ENCODE peak calls at places on chromosomes 13 and 19, in nine cellular contexts. One of them, this sample, is unnamed.

GRCh38 chr13:76846363-76846762 is 39.8 kb downstream of the KCTD12 start:
- DNase-seq in coronary artery: no peak
- DNase-seq in lung: no peak
- DNase-seq in uterus: no peak
- DNase-seq in ascending aorta: no peak
- DNase-seq in keratinocyte: no peak
- DNase-seq in PC-3: no peak
- DNase-seq in endodermal cell: no peak
- DNase-seq in H9: no peak
- DNase-seq in this sample: no peak

GRCh38 chr19:44002212-44002565 is 568 bp upstream of the ZNF230 start:
- DNase-seq in endodermal cell: no peak
- DNase-seq in ascending aorta: no peak
- DNase-seq in keratinocyte: no peak
- DNase-seq in H9: no peak
- DNase-seq in lung: no peak
- DNase-seq in uterus: no peak
- DNase-seq in PC-3: no peak
- DNase-seq in coronary artery: no peak
- DNase-seq in this sample: no peak

GRCh38 chr13:44388427-44388826 is 14.8 kb downstream of the SERP2 start:
- DNase-seq in uterus: no peak
- DNase-seq in H9: no peak
- DNase-seq in coronary artery: no peak
- DNase-seq in PC-3: no peak
- DNase-seq in keratinocyte: no peak
- DNase-seq in endodermal cell: peak
- DNase-seq in ascending aorta: no peak
- DNase-seq in lung: no peak
- DNase-seq in this sample: no peak

GRCh38 chr13:71360041-71360440 is 507.0 kb downstream of the DACH1 start:
- DNase-seq in coronary artery: no peak
- DNase-seq in ascending aorta: no peak
- DNase-seq in lung: no peak
- DNase-seq in uterus: no peak
- DNase-seq in H9: no peak
- DNase-seq in PC-3: no peak
- DNase-seq in endodermal cell: no peak
- DNase-seq in keratinocyte: no peak
- DNase-seq in this sample: no peak

GRCh38 chr13:90015565-90016507 is 1331.7 kb upstream of the MIR17HG start:
- DNase-seq in endodermal cell: no peak
- DNase-seq in keratinocyte: no peak
- DNase-seq in ascending aorta: no peak
- DNase-seq in lung: no peak
- DNase-seq in PC-3: peak
- DNase-seq in coronary artery: no peak
- DNase-seq in uterus: no peak
- DNase-seq in H9: no peak
- DNase-seq in this sample: no peak

GRCh38 chr19:12932392-12933286 is 872 bp downstream of the FARSA start:
- DNase-seq in uterus: no peak
- DNase-seq in lung: no peak
- DNase-seq in coronary artery: no peak
- DNase-seq in PC-3: peak
- DNase-seq in H9: no peak
- DNase-seq in endodermal cell: no peak
- DNase-seq in ascending aorta: no peak
- DNase-seq in keratinocyte: no peak
- DNase-seq in this sample: no peak

GRCh38 chr13:99572921-99573320 is 71.6 kb downstream of the TM9SF2 start:
- DNase-seq in ascending aorta: no peak
- DNase-seq in endodermal cell: no peak
- DNase-seq in PC-3: no peak
- DNase-seq in lung: no peak
- DNase-seq in uterus: no peak
- DNase-seq in H9: no peak
- DNase-seq in coronary artery: no peak
- DNase-seq in keratinocyte: no peak
- DNase-seq in this sample: no peak

GRCh38 chr13:21458457-21458815 is 667 bp downstream of the ZDHHC20 start:
- DNase-seq in ascending aorta: no peak
- DNase-seq in H9: peak
- DNase-seq in endodermal cell: peak
- DNase-seq in PC-3: peak
- DNase-seq in keratinocyte: no peak
- DNase-seq in uterus: peak
- DNase-seq in lung: peak
- DNase-seq in coronary artery: no peak
- DNase-seq in this sample: no peak

GRCh38 chr13:50526771-50527567 is 316.5 kb downstream of the DLEU7 start:
- DNase-seq in uterus: no peak
- DNase-seq in PC-3: no peak
- DNase-seq in lung: no peak
- DNase-seq in coronary artery: no peak
- DNase-seq in H9: no peak
- DNase-seq in ascending aorta: no peak
- DNase-seq in keratinocyte: no peak
- DNase-seq in endodermal cell: no peak
- DNase-seq in this sample: no peak

GRCh38 chr13:46660859-46661258 is 107.9 kb downstream of the LRCH1 start:
- DNase-seq in endodermal cell: no peak
- DNase-seq in H9: no peak
- DNase-seq in lung: no peak
- DNase-seq in coronary artery: no peak
- DNase-seq in keratinocyte: no peak
- DNase-seq in uterus: no peak
- DNase-seq in PC-3: no peak
- DNase-seq in ascending aorta: no peak
- DNase-seq in this sample: no peak

GRCh38 chr19:38392707-38393308 is 4.3 kb downstream of the SPRED3 start:
- DNase-seq in coronary artery: no peak
- DNase-seq in H9: no peak
- DNase-seq in endodermal cell: no peak
- DNase-seq in PC-3: peak
- DNase-seq in ascending aorta: no peak
- DNase-seq in lung: no peak
- DNase-seq in uterus: no peak
- DNase-seq in keratinocyte: no peak
- DNase-seq in this sample: no peak

GRCh38 chr13:94784066-94784465 is 71.7 kb upstream of the SOX21 start:
- DNase-seq in keratinocyte: no peak
- DNase-seq in H9: no peak
- DNase-seq in ascending aorta: no peak
- DNase-seq in uterus: no peak
- DNase-seq in coronary artery: no peak
- DNase-seq in endodermal cell: no peak
- DNase-seq in lung: no peak
- DNase-seq in PC-3: no peak
- DNase-seq in this sample: no peak

GRCh38 chr13:78022164-78022877 is 103.7 kb upstream of the EDNRB start:
- DNase-seq in ascending aorta: peak
- DNase-seq in PC-3: peak
- DNase-seq in H9: no peak
- DNase-seq in endodermal cell: no peak
- DNase-seq in coronary artery: no peak
- DNase-seq in keratinocyte: peak
- DNase-seq in lung: no peak
- DNase-seq in uterus: no peak
- DNase-seq in this sample: peak

GRCh38 chr19:57978586-57979289 is 4.4 kb upstream of the C19orf18 start:
- DNase-seq in endodermal cell: no peak
- DNase-seq in ascending aorta: no peak
- DNase-seq in PC-3: peak
- DNase-seq in H9: no peak
- DNase-seq in uterus: no peak
- DNase-seq in coronary artery: no peak
- DNase-seq in lung: no peak
- DNase-seq in keratinocyte: no peak
- DNase-seq in this sample: no peak

GRCh38 chr19:28359819-28360414 is 853.0 kb downstream of the UQCRFS1 start:
- DNase-seq in H9: no peak
- DNase-seq in keratinocyte: no peak
- DNase-seq in PC-3: no peak
- DNase-seq in lung: no peak
- DNase-seq in uterus: no peak
- DNase-seq in coronary artery: no peak
- DNase-seq in endodermal cell: no peak
- DNase-seq in ascending aorta: no peak
- DNase-seq in this sample: no peak

GRCh38 chr19:37128821-37129177 is 43.7 kb downstream of the ZNF585A start:
- DNase-seq in keratinocyte: no peak
- DNase-seq in lung: no peak
- DNase-seq in endodermal cell: no peak
- DNase-seq in H9: no peak
- DNase-seq in coronary artery: no peak
- DNase-seq in PC-3: no peak
- DNase-seq in uterus: no peak
- DNase-seq in ascending aorta: no peak
- DNase-seq in this sample: no peak

GRCh38 chr19:49151339-49152217 is 3.6 kb downstream of the HRC start:
- DNase-seq in ascending aorta: peak
- DNase-seq in H9: peak
- DNase-seq in lung: peak
- DNase-seq in PC-3: peak
- DNase-seq in endodermal cell: peak
- DNase-seq in coronary artery: no peak
- DNase-seq in uterus: peak
- DNase-seq in keratinocyte: peak
- DNase-seq in this sample: no peak
- H3K27ac ChIP-seq in ascending aorta: peak
- H3K27ac ChIP-seq in H9: no peak
- H3K27ac ChIP-seq in lung: peak
- H3K27ac ChIP-seq in PC-3: peak
- H3K27ac ChIP-seq in endodermal cell: no peak
- H3K27ac ChIP-seq in coronary artery: peak
- H3K27ac ChIP-seq in uterus: peak
- H3K27ac ChIP-seq in keratinocyte: peak
- H3K27ac ChIP-seq in this sample: no peak

GRCh38 chr19:2045501-2046045 is 5.5 kb downstream of the MKNK2 start:
- DNase-seq in ascending aorta: peak
- DNase-seq in endodermal cell: no peak
- DNase-seq in PC-3: no peak
- DNase-seq in keratinocyte: no peak
- DNase-seq in uterus: no peak
- DNase-seq in coronary artery: no peak
- DNase-seq in H9: no peak
- DNase-seq in lung: no peak
- DNase-seq in this sample: no peak

GRCh38 chr19:2047449-2048103 is 3.5 kb downstream of the MKNK2 start:
- DNase-seq in ascending aorta: no peak
- DNase-seq in coronary artery: peak
- DNase-seq in lung: no peak
- DNase-seq in keratinocyte: no peak
- DNase-seq in PC-3: peak
- DNase-seq in H9: peak
- DNase-seq in endodermal cell: no peak
- DNase-seq in uterus: peak
- DNase-seq in this sample: no peak

GRCh38 chr19:2044709-2045500 is 6.1 kb downstream of the MKNK2 start:
- DNase-seq in lung: no peak
- DNase-seq in uterus: no peak
- DNase-seq in H9: peak
- DNase-seq in keratinocyte: no peak
- DNase-seq in ascending aorta: no peak
- DNase-seq in endodermal cell: peak
- DNase-seq in PC-3: no peak
- DNase-seq in coronary artery: no peak
- DNase-seq in this sample: no peak

GRCh38 chr19:2047076-2047448 is 4.0 kb downstream of the MKNK2 start:
- DNase-seq in coronary artery: no peak
- DNase-seq in uterus: no peak
- DNase-seq in keratinocyte: no peak
- DNase-seq in ascending aorta: no peak
- DNase-seq in PC-3: no peak
- DNase-seq in lung: no peak
- DNase-seq in H9: no peak
- DNase-seq in endodermal cell: no peak
- DNase-seq in this sample: no peak

GRCh38 chr19:2046046-2046907 is 4.8 kb downstream of the MKNK2 start:
- DNase-seq in keratinocyte: no peak
- DNase-seq in ascending aorta: peak
- DNase-seq in H9: peak
- DNase-seq in PC-3: no peak
- DNase-seq in endodermal cell: no peak
- DNase-seq in lung: no peak
- DNase-seq in uterus: no peak
- DNase-seq in coronary artery: peak
- DNase-seq in this sample: no peak
- H3K27ac ChIP-seq in keratinocyte: no peak
- H3K27ac ChIP-seq in ascending aorta: no peak
- H3K27ac ChIP-seq in H9: no peak
- H3K27ac ChIP-seq in PC-3: no peak
- H3K27ac ChIP-seq in endodermal cell: no peak
- H3K27ac ChIP-seq in lung: peak
- H3K27ac ChIP-seq in uterus: peak
- H3K27ac ChIP-seq in coronary artery: peak
- H3K27ac ChIP-seq in this sample: peak

GRCh38 chr13:97262058-97262457 is 39.9 kb downstream of the MBNL2 start:
- DNase-seq in ascending aorta: no peak
- DNase-seq in keratinocyte: no peak
- DNase-seq in lung: no peak
- DNase-seq in PC-3: no peak
- DNase-seq in uterus: no peak
- DNase-seq in H9: no peak
- DNase-seq in coronary artery: no peak
- DNase-seq in endodermal cell: no peak
- DNase-seq in this sample: no peak
- H3K27ac ChIP-seq in ascending aorta: peak
- H3K27ac ChIP-seq in keratinocyte: no peak
- H3K27ac ChIP-seq in lung: peak
- H3K27ac ChIP-seq in PC-3: no peak
- H3K27ac ChIP-seq in uterus: peak
- H3K27ac ChIP-seq in H9: no peak
- H3K27ac ChIP-seq in coronary artery: peak
- H3K27ac ChIP-seq in endodermal cell: no peak
- H3K27ac ChIP-seq in this sample: no peak

DNA sequence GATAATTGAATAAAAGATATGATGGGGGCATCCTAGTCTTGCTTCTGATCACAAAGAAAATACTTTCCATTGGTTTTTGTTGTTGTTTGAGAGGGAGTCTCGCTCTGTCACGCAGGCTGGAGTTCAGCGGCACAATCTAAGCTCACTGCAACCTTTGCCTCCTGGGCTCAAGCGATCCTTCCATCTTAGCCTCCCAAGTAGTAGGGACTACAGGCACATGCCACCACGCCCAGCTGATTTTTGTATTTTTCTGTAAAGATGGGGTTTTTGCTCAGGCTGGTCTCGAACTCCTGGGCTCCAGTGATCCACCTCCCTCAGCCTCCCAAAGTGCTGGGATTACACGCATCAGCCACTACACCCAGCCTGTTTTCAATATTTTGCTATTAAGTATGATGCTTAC is 17.1 kb upstream of the PSMC4 start:
- DNase-seq in ascending aorta: peak
- DNase-seq in lung: no peak
- DNase-seq in endodermal cell: no peak
- DNase-seq in uterus: no peak
- DNase-seq in keratinocyte: no peak
- DNase-seq in H9: no peak
- DNase-seq in coronary artery: no peak
- DNase-seq in PC-3: no peak
- DNase-seq in this sample: no peak
- H3K27ac ChIP-seq in ascending aorta: no peak
- H3K27ac ChIP-seq in lung: no peak
- H3K27ac ChIP-seq in endodermal cell: no peak
- H3K27ac ChIP-seq in uterus: no peak
- H3K27ac ChIP-seq in keratinocyte: no peak
- H3K27ac ChIP-seq in H9: no peak
- H3K27ac ChIP-seq in coronary artery: no peak
- H3K27ac ChIP-seq in PC-3: no peak
- H3K27ac ChIP-seq in this sample: no peak